ENCODE peak calls at places on chromosome 4, in seven cellular contexts. C is BJ, O is K562, P is glutamatergic neuron, M is bronchial epithelial cell, N is GM20000, Z is colonic mucosa. G is an unnamed sample.

GRCh38 chr4:109801895-109802319 is at the start of gene CFI:
- DNase-seq in C (peak), O (no peak), P (no peak), M (peak), N (no peak), Z (no peak), G (no peak)

GRCh38 chr4:54499308-54500074 is 158.3 kb upstream of the KIT start:
- DNase-seq in C (peak), O (no peak), P (no peak), M (no peak), N (no peak), Z (no peak), G (no peak)

GRCh38 chr4:168337550-168337940 is 19.0 kb upstream of the DDX60 start:
- DNase-seq in C (no peak), O (no peak), P (no peak), M (peak), N (no peak), Z (no peak), G (no peak)

GRCh38 chr4:67603310-67604028 is 44.9 kb downstream of the STAP1 start:
- DNase-seq in C (no peak), O (no peak), P (no peak), M (peak), N (no peak), Z (no peak), G (no peak)

GRCh38 chr4:64538219-64538618 is 129.0 kb upstream of the TECRL start:
- DNase-seq in C (no peak), O (no peak), P (peak), M (no peak), N (no peak), Z (no peak), G (peak)

GRCh38 chr4:8588196-8588470 is 4.4 kb upstream of the CPZ start:
- DNase-seq in C (no peak), O (no peak), P (peak), M (no peak), N (no peak), Z (no peak), G (no peak)

GRCh38 chr4:7104366-7105031 is 36.6 kb upstream of the GRPEL1 start:
- DNase-seq in C (no peak), O (no peak), P (no peak), M (no peak), N (no peak), Z (no peak), G (no peak)

GRCh38 chr4:114192854-114193253 is 213.4 kb upstream of the ARSJ start:
- DNase-seq in C (no peak), O (no peak), P (no peak), M (no peak), N (no peak), Z (no peak), G (no peak)

GRCh38 chr4:168796362-168797106 is 213.5 kb downstream of the CBR4 start:
- DNase-seq in C (no peak), O (no peak), P (no peak), M (peak), N (no peak), Z (no peak), G (no peak)

GRCh38 chr4:86595426-86595805 is 1.3 kb downstream of the PTPN13 start:
- DNase-seq in C (no peak), O (no peak), P (no peak), M (peak), N (no peak), Z (no peak), G (peak)

GRCh38 chr4:98638661-98639060 is 19.8 kb downstream of the TSPAN5 start:
- DNase-seq in C (no peak), O (no peak), P (no peak), M (no peak), N (no peak), Z (no peak), G (no peak)

GRCh38 chr4:76198411-76199237 is 15.0 kb downstream of the SCARB2 start:
- DNase-seq in C (peak), O (peak), P (peak), M (peak), N (peak), Z (peak), G (peak)

GRCh38 chr4:92599044-92599443 is 295.3 kb downstream of the GRID2 start:
- DNase-seq in C (no peak), O (no peak), P (no peak), M (peak), N (no peak), Z (no peak), G (no peak)

GRCh38 chr4:23775694-23776093 is 114.2 kb downstream of the PPARGC1A start:
- DNase-seq in C (no peak), O (no peak), P (no peak), M (peak), N (no peak), Z (peak), G (no peak)

GRCh38 chr4:94466923-94467322 is 15.2 kb downstream of the PDLIM5 start:
- DNase-seq in C (no peak), O (no peak), P (no peak), M (no peak), N (no peak), Z (no peak), G (no peak)

GRCh38 chr4:38734886-38735285 is 47.9 kb downstream of the TLR10 start:
- DNase-seq in C (no peak), O (no peak), P (no peak), M (no peak), N (no peak), Z (no peak), G (no peak)

GRCh38 chr4:73499996-73500765 is 18.6 kb downstream of the AFM start:
- DNase-seq in C (no peak), O (no peak), P (no peak), M (peak), N (no peak), Z (no peak), G (no peak)

GRCh38 chr4:90184560-90184959 is 57.4 kb downstream of the CCSER1 start:
- DNase-seq in C (no peak), O (no peak), P (no peak), M (no peak), N (no peak), Z (no peak), G (no peak)

GRCh38 chr4:1033840-1034551 is 22.6 kb downstream of the FGFRL1 start:
- DNase-seq in C (no peak), O (no peak), P (no peak), M (no peak), N (no peak), Z (no peak), G (no peak)

GRCh38 chr4:169899295-169899694 is 126.9 kb downstream of the MFAP3L start:
- DNase-seq in C (no peak), O (no peak), P (no peak), M (peak), N (no peak), Z (no peak), G (no peak)

GRCh38 chr4:137474711-137475301 is 57.5 kb downstream of the PCDH18 start:
- DNase-seq in C (no peak), O (no peak), P (no peak), M (no peak), N (no peak), Z (no peak), G (no peak)

GRCh38 chr4:53592686-53593641 is 1.7 kb upstream of the LNX1 start:
- DNase-seq in C (no peak), O (peak), P (peak), M (peak), N (no peak), Z (peak), G (peak)

GRCh38 chr4:85166318-85166717 is 199.8 kb upstream of the WDFY3 start:
- DNase-seq in C (no peak), O (no peak), P (no peak), M (no peak), N (no peak), Z (peak), G (peak)

GRCh38 chr4:85913925-85914694 is 439.2 kb downstream of the ARHGAP24 start:
- DNase-seq in C (no peak), O (no peak), P (no peak), M (no peak), N (no peak), Z (no peak), G (no peak)

GRCh38 chr4:88286897-88287296 is 2.5 kb upstream of the PPM1K start:
- DNase-seq in C (no peak), O (no peak), P (no peak), M (no peak), N (no peak), Z (no peak), G (no peak)

GRCh38 chr4:40811886-40812857 is 62.4 kb downstream of the NSUN7 start:
- DNase-seq in C (no peak), O (no peak), P (no peak), M (peak), N (no peak), Z (no peak), G (no peak)

GRCh38 chr4:95027906-95028618 is 270.3 kb downstream of the BMPR1B start:
- DNase-seq in C (no peak), O (no peak), P (no peak), M (no peak), N (no peak), Z (no peak), G (no peak)

GRCh38 chr4:146333187-146333894 is 119.0 kb downstream of the REELD1 start:
- DNase-seq in C (peak), O (no peak), P (no peak), M (peak), N (peak), Z (no peak), G (no peak)

GRCh38 chr4:21954406-21954805 is 5.8 kb upstream of the KCNIP4 start:
- DNase-seq in C (no peak), O (no peak), P (no peak), M (no peak), N (no peak), Z (no peak), G (no peak)

GRCh38 chr4:37542749-37543148 is 143.4 kb downstream of the RELL1 start:
- DNase-seq in C (no peak), O (no peak), P (no peak), M (no peak), N (no peak), Z (no peak), G (no peak)

GRCh38 chr4:88104902-88105610 is 53.4 kb downstream of the ABCG2 start:
- DNase-seq in C (peak), O (no peak), P (no peak), M (peak), N (no peak), Z (no peak), G (no peak)

GRCh38 chr4:56139241-56139827 is 190.6 kb downstream of the CEP135 start:
- DNase-seq in C (no peak), O (no peak), P (no peak), M (no peak), N (no peak), Z (no peak), G (no peak)

GRCh38 chr4:29588615-29589014 is 1131.6 kb upstream of the PCDH7 start:
- DNase-seq in C (no peak), O (no peak), P (no peak), M (no peak), N (no peak), Z (no peak), G (no peak)

DNA sequence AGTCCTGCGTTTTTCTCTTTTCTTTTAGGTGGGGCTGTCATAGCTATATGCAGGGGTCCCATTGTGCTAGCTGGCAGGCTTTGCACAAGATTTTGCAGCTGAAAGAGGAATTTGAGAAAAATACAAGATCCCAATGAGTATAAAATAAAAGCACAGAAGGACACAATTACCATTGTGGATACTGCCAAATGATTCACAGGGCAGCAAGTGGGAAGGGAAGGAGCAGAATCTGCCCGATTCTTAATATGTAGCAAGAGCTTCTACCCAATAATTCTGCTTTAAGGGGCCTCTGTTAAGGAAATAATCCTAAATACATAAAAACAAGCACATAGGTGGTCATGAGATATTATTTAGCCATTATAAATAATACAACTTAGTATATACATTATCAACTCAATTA is 25.9 kb upstream of the ING2 start:
- DNase-seq in C (no peak), O (no peak), P (no peak), M (no peak), N (no peak), Z (no peak), G (no peak)
- TF ChIP-seq CTCF in C (no peak), O (no peak), P (no peak), M (no peak), N (no peak), Z (no peak), G (no peak)

DNA sequence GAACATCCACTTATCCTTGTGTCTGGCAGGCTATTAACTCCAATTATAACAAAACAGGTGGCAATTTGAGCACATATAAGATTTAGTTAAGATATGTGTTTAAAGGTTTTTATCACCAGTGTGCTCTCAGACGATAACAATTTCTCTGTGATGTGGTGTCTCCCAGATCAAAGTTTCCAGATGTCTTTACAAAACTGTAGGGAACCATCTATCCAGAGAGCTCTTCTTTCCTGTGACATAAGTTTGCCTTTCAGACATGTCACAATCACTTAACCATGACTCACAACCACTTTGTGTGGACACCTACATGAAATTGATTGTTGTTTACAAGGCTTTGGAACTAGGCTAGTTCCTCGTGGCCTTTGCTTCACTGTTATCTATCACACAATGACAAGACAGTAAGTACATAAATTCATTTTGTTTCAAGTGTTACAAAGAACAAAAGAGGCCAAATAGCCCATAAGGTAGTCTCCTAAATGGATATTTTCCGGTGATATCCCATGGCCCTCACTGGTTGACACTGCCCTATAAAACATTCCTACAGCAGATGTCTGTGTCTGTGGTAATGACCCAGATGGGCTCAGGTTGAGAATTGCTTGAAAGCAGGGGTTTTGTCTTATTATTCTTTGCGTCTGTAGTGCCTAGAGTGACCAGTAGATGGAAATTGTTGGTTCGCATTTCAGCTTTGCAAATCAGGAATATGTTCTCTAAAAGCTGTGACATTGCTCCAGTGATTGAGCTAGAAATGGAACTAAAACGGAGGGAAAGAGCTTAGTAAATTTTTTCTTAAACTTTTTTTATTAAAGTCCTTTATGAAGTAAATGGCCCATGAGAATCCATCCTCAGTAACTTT is 297.8 kb upstream of the FAM241A start:
- DNase-seq in C (no peak), O (no peak), P (no peak), M (no peak), N (no peak), Z (no peak), G (no peak)
- TF ChIP-seq CTCF in C (peak), O (no peak), P (peak), M (no peak), N (no peak), Z (no peak), G (peak)

GRCh38 chr4:47120783-47121182 is 89.4 kb downstream of the GABRB1 start:
- DNase-seq in C (no peak), O (no peak), P (no peak), M (no peak), N (no peak), Z (no peak), G (no peak)

GRCh38 chr4:47118192-47118879 is 87.0 kb downstream of the GABRB1 start:
- DNase-seq in C (no peak), O (no peak), P (no peak), M (no peak), N (no peak), Z (no peak), G (no peak)

DNA sequence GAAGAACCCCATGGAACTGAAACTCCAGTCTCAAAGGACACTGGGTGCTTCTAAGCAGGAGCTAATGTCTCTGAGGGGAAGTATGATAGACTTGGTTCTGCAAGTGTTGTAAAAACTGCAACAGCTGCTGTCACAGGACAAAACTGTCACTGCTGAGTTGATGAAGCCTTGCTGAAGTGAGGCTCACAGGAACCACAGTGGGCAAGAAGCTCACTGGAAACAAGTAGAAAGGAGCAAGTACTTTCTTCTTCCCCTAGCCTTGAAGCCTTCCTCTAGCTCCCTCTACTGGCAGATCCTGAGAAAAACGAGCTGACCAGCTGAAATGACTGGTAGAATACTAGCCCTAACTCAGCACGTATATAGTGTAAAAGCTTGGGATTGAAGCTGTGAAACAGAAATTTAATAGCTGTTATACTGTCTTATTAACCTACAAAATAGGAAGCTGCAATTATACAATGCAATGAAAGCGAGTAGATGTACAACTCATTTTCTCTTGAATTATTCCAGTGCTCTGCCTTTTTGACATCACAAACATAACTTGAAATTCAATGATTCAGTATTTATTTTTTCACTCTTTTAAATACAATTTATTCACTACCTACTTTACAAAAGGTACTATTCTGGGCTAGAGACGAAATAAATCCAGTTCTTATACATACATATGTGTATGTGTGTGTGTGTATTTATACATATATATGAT is 91.4 kb downstream of the GABRB1 start:
- DNase-seq in C (peak), O (peak), P (peak), M (peak), N (peak), Z (peak), G (peak)
- TF ChIP-seq CTCF in C (peak), O (peak), P (peak), M (peak), N (peak), Z (peak), G (peak)

DNA sequence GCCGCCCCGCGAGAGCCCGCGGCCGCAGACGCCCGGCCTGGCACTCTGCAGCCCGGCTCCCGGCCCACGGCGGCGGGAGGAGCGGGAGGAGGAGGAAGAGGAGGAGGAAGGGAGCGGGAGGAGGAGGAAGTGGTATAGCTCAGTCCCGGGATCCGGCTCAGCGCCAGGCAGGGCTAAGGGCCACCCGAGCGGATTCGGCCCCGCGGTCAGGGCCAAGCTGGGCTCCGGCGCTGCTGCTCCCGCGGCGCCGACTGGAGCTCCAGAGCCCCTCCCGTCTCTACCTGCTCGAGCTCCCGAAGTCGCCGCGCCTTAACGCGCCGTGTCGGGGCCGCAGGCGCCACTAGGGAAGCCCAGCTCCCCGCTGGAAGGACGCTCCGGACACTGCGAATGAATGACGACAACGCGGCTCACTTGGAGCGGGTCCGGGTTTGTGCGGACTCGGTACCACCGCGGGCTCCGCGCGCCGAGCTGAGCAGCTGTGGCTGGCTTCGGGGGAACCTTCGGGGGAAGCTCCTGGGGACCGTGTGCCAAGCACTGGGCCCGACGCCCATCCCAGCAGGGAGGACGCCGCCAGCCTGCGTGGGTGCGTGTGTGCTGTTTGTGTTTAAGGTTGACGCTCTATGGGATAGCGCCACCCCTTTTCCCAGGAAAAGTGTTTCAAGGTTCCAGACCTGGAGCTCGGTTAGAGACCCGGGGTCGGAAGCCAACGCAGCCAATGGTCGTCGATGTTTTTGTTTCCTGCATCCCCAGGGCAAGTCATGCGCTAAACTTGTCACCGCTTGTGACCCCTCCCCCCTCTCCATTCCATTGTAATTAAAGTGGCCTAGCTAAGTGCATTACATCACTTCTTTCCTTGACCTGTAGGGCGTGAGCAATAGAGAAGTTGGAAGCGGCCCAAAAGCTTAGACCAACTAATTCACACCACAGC is at the start of gene TBC1D9:
- DNase-seq in C (peak), O (no peak), P (peak), M (peak), N (peak), Z (peak), G (peak)
- TF ChIP-seq CTCF in C (peak), O (no peak), P (peak), M (peak), N (no peak), Z (no peak), G (no peak)

DNA sequence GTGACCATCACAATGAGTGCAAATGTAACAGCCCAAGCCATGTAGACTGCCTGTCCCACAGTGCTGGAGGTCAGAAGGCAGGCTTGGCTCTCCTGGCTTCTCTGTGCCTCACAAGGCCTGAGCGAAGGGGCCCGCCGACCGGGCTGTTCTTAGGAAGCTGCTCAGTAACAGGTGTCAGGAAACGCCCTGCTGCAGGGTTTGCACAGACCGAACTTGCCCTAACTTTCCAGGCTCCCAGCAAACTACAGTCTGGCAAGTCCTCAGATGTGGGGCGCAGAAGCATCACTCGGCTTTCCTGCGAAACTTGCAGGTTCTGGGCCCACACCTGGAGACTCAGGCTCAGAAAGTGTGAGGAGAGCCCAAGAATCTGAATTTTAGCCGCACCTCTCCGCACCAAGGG is 87.6 kb downstream of the CRMP1 start:
- DNase-seq in C (no peak), O (no peak), P (no peak), M (no peak), N (no peak), Z (no peak), G (no peak)
- TF ChIP-seq CTCF in C (no peak), O (no peak), P (no peak), M (no peak), N (no peak), Z (no peak), G (no peak)

GRCh38 chr4:5979981-5980380 is 38.2 kb downstream of the C4orf50 start:
- DNase-seq in C (no peak), O (no peak), P (peak), M (no peak), N (no peak), Z (no peak), G (peak)
- TF ChIP-seq CTCF in C (peak), O (peak), P (peak), M (peak), N (no peak), Z (no peak), G (peak)

G was measured in nephron progenitor cell.